ENCODE peak calls at places on chromosomes 6 and 20, in six cellular contexts. One of them, this sample, is unnamed.

GRCh38 chr20:62219992-62220665 is at the start of gene HRH3:
- DNase-seq in fibroblast of mammary gland: no peak
- DNase-seq in esophagus squamous epithelium: no peak
- DNase-seq in glutamatergic neuron: peak
- DNase-seq in brain microvascular endothelial cell: no peak
- DNase-seq in left lung: no peak
- DNase-seq in this sample: peak

GRCh38 chr20:44488551-44488950 is 12.9 kb downstream of the TTPAL start:
- DNase-seq in brain microvascular endothelial cell: no peak
- DNase-seq in left lung: no peak
- DNase-seq in fibroblast of mammary gland: no peak
- DNase-seq in esophagus squamous epithelium: no peak
- DNase-seq in glutamatergic neuron: no peak
- DNase-seq in this sample: no peak

GRCh38 chr6:97394160-97394748 is 111.2 kb upstream of the MMS22L start:
- DNase-seq in glutamatergic neuron: no peak
- DNase-seq in fibroblast of mammary gland: peak
- DNase-seq in brain microvascular endothelial cell: peak
- DNase-seq in left lung: no peak
- DNase-seq in esophagus squamous epithelium: no peak
- DNase-seq in this sample: no peak

GRCh38 chr6:77341058-77341986 is 122.0 kb downstream of the HTR1B start:
- DNase-seq in glutamatergic neuron: no peak
- DNase-seq in fibroblast of mammary gland: no peak
- DNase-seq in esophagus squamous epithelium: no peak
- DNase-seq in left lung: peak
- DNase-seq in brain microvascular endothelial cell: no peak
- DNase-seq in this sample: no peak

GRCh38 chr6:24910331-24910849 is 25.4 kb downstream of the RIPOR2 start:
- DNase-seq in brain microvascular endothelial cell: no peak
- DNase-seq in glutamatergic neuron: peak
- DNase-seq in fibroblast of mammary gland: no peak
- DNase-seq in left lung: no peak
- DNase-seq in esophagus squamous epithelium: no peak
- DNase-seq in this sample: no peak

GRCh38 chr6:39086294-39086693 is 28.7 kb downstream of the SAYSD1 start:
- DNase-seq in left lung: no peak
- DNase-seq in fibroblast of mammary gland: no peak
- DNase-seq in esophagus squamous epithelium: no peak
- DNase-seq in brain microvascular endothelial cell: no peak
- DNase-seq in glutamatergic neuron: no peak
- DNase-seq in this sample: peak

GRCh38 chr6:42514746-42515145 is 49.1 kb upstream of the UBR2 start:
- DNase-seq in glutamatergic neuron: no peak
- DNase-seq in left lung: no peak
- DNase-seq in fibroblast of mammary gland: no peak
- DNase-seq in esophagus squamous epithelium: no peak
- DNase-seq in brain microvascular endothelial cell: no peak
- DNase-seq in this sample: no peak

GRCh38 chr6:120785459-120786086 is 548.7 kb downstream of the TBC1D32 start:
- DNase-seq in left lung: no peak
- DNase-seq in fibroblast of mammary gland: no peak
- DNase-seq in glutamatergic neuron: no peak
- DNase-seq in esophagus squamous epithelium: no peak
- DNase-seq in brain microvascular endothelial cell: no peak
- DNase-seq in this sample: no peak

GRCh38 chr6:139625081-139625939 is 250.9 kb upstream of the CITED2 start:
- DNase-seq in fibroblast of mammary gland: no peak
- DNase-seq in brain microvascular endothelial cell: no peak
- DNase-seq in left lung: no peak
- DNase-seq in esophagus squamous epithelium: no peak
- DNase-seq in glutamatergic neuron: no peak
- DNase-seq in this sample: no peak

GRCh38 chr20:45823949-45824835 is 2.9 kb downstream of the TNNC2 start:
- DNase-seq in glutamatergic neuron: peak
- DNase-seq in brain microvascular endothelial cell: no peak
- DNase-seq in esophagus squamous epithelium: no peak
- DNase-seq in left lung: no peak
- DNase-seq in fibroblast of mammary gland: peak
- DNase-seq in this sample: no peak

GRCh38 chr6:122154912-122155516 is 244.4 kb upstream of the HSF2 start:
- DNase-seq in esophagus squamous epithelium: no peak
- DNase-seq in fibroblast of mammary gland: peak
- DNase-seq in brain microvascular endothelial cell: no peak
- DNase-seq in left lung: no peak
- DNase-seq in glutamatergic neuron: no peak
- DNase-seq in this sample: no peak

GRCh38 chr20:40562031-40562430 is 127.0 kb downstream of the MAFB start:
- DNase-seq in left lung: peak
- DNase-seq in glutamatergic neuron: no peak
- DNase-seq in fibroblast of mammary gland: peak
- DNase-seq in esophagus squamous epithelium: no peak
- DNase-seq in brain microvascular endothelial cell: peak
- DNase-seq in this sample: no peak

GRCh38 chr20:37397076-37397953 is 51.4 kb downstream of the SRC start:
- DNase-seq in fibroblast of mammary gland: peak
- DNase-seq in esophagus squamous epithelium: no peak
- DNase-seq in brain microvascular endothelial cell: no peak
- DNase-seq in glutamatergic neuron: peak
- DNase-seq in left lung: no peak
- DNase-seq in this sample: no peak
- TF ChIP-seq CTCF in fibroblast of mammary gland: peak
- TF ChIP-seq CTCF in esophagus squamous epithelium: no peak
- TF ChIP-seq CTCF in brain microvascular endothelial cell: peak
- TF ChIP-seq CTCF in glutamatergic neuron: no peak
- TF ChIP-seq CTCF in left lung: no peak
- TF ChIP-seq CTCF in this sample: no peak

GRCh38 chr20:63252157-63252780 is 2.0 kb downstream of the NKAIN4 start:
- DNase-seq in fibroblast of mammary gland: no peak
- DNase-seq in left lung: no peak
- DNase-seq in brain microvascular endothelial cell: no peak
- DNase-seq in glutamatergic neuron: no peak
- DNase-seq in esophagus squamous epithelium: no peak
- DNase-seq in this sample: no peak
- TF ChIP-seq CTCF in fibroblast of mammary gland: no peak
- TF ChIP-seq CTCF in left lung: no peak
- TF ChIP-seq CTCF in brain microvascular endothelial cell: no peak
- TF ChIP-seq CTCF in glutamatergic neuron: no peak
- TF ChIP-seq CTCF in esophagus squamous epithelium: no peak
- TF ChIP-seq CTCF in this sample: no peak

DNA sequence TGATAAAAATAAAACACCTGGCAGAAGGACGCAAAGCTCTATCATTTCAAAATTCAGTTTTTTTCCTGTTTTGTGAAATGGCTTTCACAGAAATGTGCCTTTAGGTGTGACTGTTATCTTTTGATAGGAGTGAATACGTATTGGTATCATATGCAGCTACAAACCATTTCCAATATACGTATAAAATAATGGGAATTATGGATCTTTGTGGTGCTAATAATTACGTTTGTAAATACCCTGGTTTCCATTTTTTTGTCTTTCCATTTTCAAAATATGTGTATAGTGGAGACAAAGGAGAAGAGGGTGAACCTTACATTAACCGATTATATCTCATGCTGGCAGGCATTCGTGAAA is 108.7 kb upstream of the GMDS start:
- DNase-seq in left lung: no peak
- DNase-seq in glutamatergic neuron: no peak
- DNase-seq in esophagus squamous epithelium: no peak
- DNase-seq in fibroblast of mammary gland: no peak
- DNase-seq in brain microvascular endothelial cell: no peak
- DNase-seq in this sample: no peak
- TF ChIP-seq CTCF in left lung: no peak
- TF ChIP-seq CTCF in glutamatergic neuron: peak
- TF ChIP-seq CTCF in esophagus squamous epithelium: no peak
- TF ChIP-seq CTCF in fibroblast of mammary gland: no peak
- TF ChIP-seq CTCF in brain microvascular endothelial cell: no peak
- TF ChIP-seq CTCF in this sample: no peak

DNA sequence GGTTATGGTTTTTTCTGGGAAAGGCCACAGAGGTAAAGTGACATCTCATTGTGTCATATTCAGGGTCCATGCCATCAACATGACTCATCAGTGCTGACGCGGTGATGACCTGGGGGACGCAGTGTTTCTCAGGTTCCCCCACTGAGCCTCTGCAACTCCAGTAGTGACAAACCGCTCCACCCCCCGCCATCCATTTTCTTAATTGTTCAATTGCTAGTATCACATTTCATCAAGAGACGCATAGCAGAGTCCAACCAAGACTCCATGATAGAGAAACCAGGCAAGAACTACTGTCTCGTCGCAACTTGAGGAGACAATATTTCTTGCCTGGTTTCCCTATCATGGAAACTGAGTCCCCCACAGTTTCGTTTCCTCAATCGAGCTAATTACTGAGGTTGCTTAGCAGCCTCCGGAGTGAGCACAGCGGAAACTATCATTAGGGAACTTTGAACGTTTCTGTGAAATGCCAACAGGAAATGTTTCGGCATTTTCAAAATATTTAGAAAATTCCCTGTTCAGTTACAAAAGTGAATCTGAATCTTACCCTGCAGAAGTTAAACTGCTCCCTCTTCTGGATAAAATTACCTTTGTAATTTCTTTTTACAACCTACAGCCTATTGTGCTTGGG is 12.2 kb upstream of the SERPINB1 start:
- DNase-seq in esophagus squamous epithelium: no peak
- DNase-seq in fibroblast of mammary gland: peak
- DNase-seq in glutamatergic neuron: no peak
- DNase-seq in left lung: no peak
- DNase-seq in brain microvascular endothelial cell: peak
- DNase-seq in this sample: peak
- TF ChIP-seq CTCF in esophagus squamous epithelium: peak
- TF ChIP-seq CTCF in fibroblast of mammary gland: peak
- TF ChIP-seq CTCF in glutamatergic neuron: no peak
- TF ChIP-seq CTCF in left lung: no peak
- TF ChIP-seq CTCF in brain microvascular endothelial cell: no peak
- TF ChIP-seq CTCF in this sample: peak

GRCh38 chr20:53622247-53623114 is 28.8 kb upstream of the ZNF217 start:
- DNase-seq in esophagus squamous epithelium: no peak
- DNase-seq in glutamatergic neuron: no peak
- DNase-seq in fibroblast of mammary gland: no peak
- DNase-seq in left lung: no peak
- DNase-seq in brain microvascular endothelial cell: no peak
- DNase-seq in this sample: no peak
- TF ChIP-seq CTCF in esophagus squamous epithelium: no peak
- TF ChIP-seq CTCF in glutamatergic neuron: no peak
- TF ChIP-seq CTCF in fibroblast of mammary gland: no peak
- TF ChIP-seq CTCF in left lung: no peak
- TF ChIP-seq CTCF in brain microvascular endothelial cell: no peak
- TF ChIP-seq CTCF in this sample: no peak

GRCh38 chr6:3193102-3193837 is 34.2 kb downstream of the TUBB2B start:
- DNase-seq in left lung: no peak
- DNase-seq in esophagus squamous epithelium: no peak
- DNase-seq in brain microvascular endothelial cell: no peak
- DNase-seq in fibroblast of mammary gland: no peak
- DNase-seq in glutamatergic neuron: no peak
- DNase-seq in this sample: no peak

GRCh38 chr6:3195377-3195694 is 32.1 kb downstream of the TUBB2B start:
- DNase-seq in brain microvascular endothelial cell: no peak
- DNase-seq in left lung: no peak
- DNase-seq in fibroblast of mammary gland: no peak
- DNase-seq in glutamatergic neuron: no peak
- DNase-seq in esophagus squamous epithelium: no peak
- DNase-seq in this sample: no peak

GRCh38 chr6:3196770-3197169 is 30.7 kb downstream of the TUBB2B start:
- DNase-seq in esophagus squamous epithelium: no peak
- DNase-seq in brain microvascular endothelial cell: no peak
- DNase-seq in left lung: no peak
- DNase-seq in glutamatergic neuron: no peak
- DNase-seq in fibroblast of mammary gland: no peak
- DNase-seq in this sample: no peak

GRCh38 chr6:3194535-3195376 is 32.7 kb downstream of the TUBB2B start:
- DNase-seq in left lung: no peak
- DNase-seq in esophagus squamous epithelium: no peak
- DNase-seq in fibroblast of mammary gland: peak
- DNase-seq in glutamatergic neuron: peak
- DNase-seq in brain microvascular endothelial cell: peak
- DNase-seq in this sample: no peak

DNA sequence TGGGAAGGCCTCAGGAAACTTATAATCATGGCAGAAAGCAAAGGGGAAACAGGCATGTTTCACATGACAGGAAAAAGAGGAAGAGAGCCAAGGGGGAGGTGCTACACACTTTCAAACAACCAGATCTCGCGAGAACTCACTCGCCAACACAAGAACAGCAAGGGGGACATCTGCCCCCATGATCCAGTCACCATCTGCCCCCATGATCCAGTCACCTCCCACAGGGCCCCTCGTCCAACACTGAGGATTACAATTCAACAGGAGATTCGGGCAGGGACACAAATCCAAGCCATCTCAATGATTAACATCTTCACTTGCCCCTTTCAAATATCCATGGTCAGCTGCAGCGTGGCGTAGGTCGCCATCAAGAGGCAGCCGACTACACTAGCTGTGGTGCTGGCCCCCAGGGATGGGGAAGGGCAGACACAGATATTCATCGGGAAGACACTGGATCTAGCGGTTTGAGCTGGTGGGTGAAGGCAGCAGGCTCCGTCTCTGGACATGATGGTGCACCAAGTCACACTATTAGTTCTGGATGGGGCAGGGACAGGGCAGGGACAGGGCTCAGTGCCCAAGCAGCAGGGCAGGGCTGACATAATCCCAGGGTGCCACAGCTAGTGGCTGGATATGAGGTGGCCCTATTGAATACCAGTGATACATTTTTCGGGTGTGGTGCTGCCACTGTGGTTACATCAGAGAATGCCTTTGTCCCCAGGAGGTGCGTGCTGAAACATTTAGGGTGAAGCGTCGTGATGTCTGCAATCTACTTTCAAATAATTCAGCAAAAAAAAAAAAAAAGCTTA is 31.6 kb downstream of the TUBB2B start:
- DNase-seq in glutamatergic neuron: peak
- DNase-seq in brain microvascular endothelial cell: no peak
- DNase-seq in left lung: no peak
- DNase-seq in esophagus squamous epithelium: no peak
- DNase-seq in fibroblast of mammary gland: peak
- DNase-seq in this sample: no peak
- TF ChIP-seq CTCF in glutamatergic neuron: no peak
- TF ChIP-seq CTCF in brain microvascular endothelial cell: peak
- TF ChIP-seq CTCF in left lung: no peak
- TF ChIP-seq CTCF in esophagus squamous epithelium: no peak
- TF ChIP-seq CTCF in fibroblast of mammary gland: no peak
- TF ChIP-seq CTCF in this sample: no peak

This sample was measured in natural killer cell.